ENCODE peak calls at places on chromosome 17, in five cellular contexts. W, E, B, S and K are unnamed samples.

GRCh38 chr17:17874478-17874877 is 37.7 kb upstream of the SREBF1 start:
- DNase-seq in W (peak; percentile 4), E (no peak), S (no peak), B (no peak), K (no peak)

GRCh38 chr17:40095944-40096791 is 4.2 kb downstream of the NR1D1 start:
- DNase-seq in W (no peak), B (no peak), E (no peak), S (no peak), K (no peak)

GRCh38 chr17:56863974-56864373 is 30.0 kb downstream of the DGKE start:
- DNase-seq in E (no peak), B (no peak), S (no peak), W (no peak), K (no peak)

GRCh38 chr17:78815696-78816095 is 24.9 kb downstream of the USP36 start:
- DNase-seq in W (no peak), B (no peak), S (no peak), E (no peak), K (no peak)

GRCh38 chr17:44688675-44689491 is 693 bp downstream of the CCDC43 start:
- DNase-seq in E (no peak), B (no peak), S (no peak), W (no peak), K (peak; percentile 24)

GRCh38 chr17:6936370-6937028 is 59.4 kb upstream of the ALOX12 start:
- DNase-seq in B (no peak), E (no peak), S (no peak), W (peak; percentile 21), K (no peak)

GRCh38 chr17:81915331-81915730 is 2.6 kb downstream of the SIRT7 start:
- DNase-seq in S (no peak), B (no peak), E (no peak), W (no peak), K (no peak)

GRCh38 chr17:73013299-73013698 is 79.2 kb downstream of the SLC39A11 start:
- DNase-seq in B (no peak), S (no peak), E (no peak), W (no peak), K (no peak)

GRCh38 chr17:49234509-49235080 is 4.0 kb upstream of the PHOSPHO1 start:
- DNase-seq in E (no peak), B (no peak), W (no peak), S (no peak), K (no peak)

GRCh38 chr17:49372428-49372827 is 10.4 kb upstream of the ZNF652 start:
- DNase-seq in W (no peak), S (no peak), B (no peak), E (no peak), K (no peak)

GRCh38 chr17:27559996-27560481 is 70.9 kb upstream of the LGALS9 start:
- DNase-seq in B (peak; percentile 59), S (no peak), E (no peak), W (peak; percentile 97), K (no peak)